ENCODE peak calls at places on chromosomes 16 and 17, in eight cellular contexts. X, T, Z, P, U, D, J and I are unnamed samples.

GRCh38 chr16:64830653-64831052 is 291.2 kb downstream of the CDH11 start:
- DNase-seq in X (no peak), T (no peak), Z (no peak), P (no peak), U (no peak), D (peak; percentile 84), J (no peak), I (no peak)

GRCh38 chr17:35087731-35088646 is 24.5 kb upstream of the RFFL start:
- DNase-seq in X (no peak), T (no peak), Z (no peak), P (peak; percentile 27), U (peak; percentile 24), D (peak; percentile 53), J (peak; percentile 22), I (peak; percentile 53)

GRCh38 chr17:17027442-17028058 is 14.7 kb upstream of the MPRIP start:
- DNase-seq in X (no peak), T (no peak), Z (no peak), P (no peak), U (no peak), D (no peak), J (no peak), I (no peak)

GRCh38 chr17:1627219-1627986 is 1.2 kb downstream of the SLC43A2 start:
- DNase-seq in X (no peak), T (peak; percentile 55), Z (peak; percentile 90), P (no peak), U (peak; percentile 60), D (no peak), J (no peak), I (no peak)

GRCh38 chr17:7856081-7856791 is 1.1 kb downstream of the NAA38 start:
- DNase-seq in X (no peak), T (no peak), Z (peak; percentile 95), P (peak; percentile 45), U (peak; percentile 51), D (peak; percentile 52), J (no peak), I (no peak)

GRCh38 chr16:15483857-15484256 is 49.5 kb downstream of the BMERB1 start:
- DNase-seq in X (no peak), T (no peak), Z (peak; percentile 67), P (no peak), U (no peak), D (no peak), J (no peak), I (no peak)

GRCh38 chr17:79019631-79020584 is 4.1 kb upstream of the C1QTNF1 start:
- DNase-seq in X (peak; percentile 55), T (no peak), Z (peak; percentile 77), P (no peak), U (no peak), D (peak; percentile 86), J (no peak), I (peak; percentile 53)

GRCh38 chr17:8069587-8069860 is 18.0 kb downstream of the ALOX12B start:
- DNase-seq in X (no peak), T (no peak), Z (no peak), P (no peak), U (no peak), D (no peak), J (no peak), I (no peak)

GRCh38 chr16:7398536-7398935 is 65.9 kb downstream of the RBFOX1 start:
- DNase-seq in X (no peak), T (no peak), Z (no peak), P (no peak), U (no peak), D (no peak), J (no peak), I (no peak)

GRCh38 chr17:81417049-81417878 is 22.0 kb downstream of the BAHCC1 start:
- DNase-seq in X (no peak), T (no peak), Z (no peak), P (no peak), U (no peak), D (no peak), J (no peak), I (no peak)

GRCh38 chr17:19017401-19017800 is 12.8 kb upstream of the FAM83G start:
- DNase-seq in X (no peak), T (no peak), Z (no peak), P (no peak), U (no peak), D (no peak), J (no peak), I (no peak)

GRCh38 chr17:33370384-33370783 is 77.3 kb upstream of the ASIC2 start:
- DNase-seq in X (no peak), T (no peak), Z (no peak), P (peak; percentile 69), U (no peak), D (no peak), J (no peak), I (no peak)

GRCh38 chr17:13521784-13522183 is 79.9 kb downstream of the HS3ST3A1 start:
- DNase-seq in X (no peak), T (no peak), Z (no peak), P (no peak), U (no peak), D (no peak), J (no peak), I (no peak)

GRCh38 chr17:55825213-55825612 is 74.4 kb downstream of the PCTP start:
- DNase-seq in X (no peak), T (no peak), Z (peak; percentile 54), P (no peak), U (no peak), D (no peak), J (no peak), I (peak; percentile 7)